ENCODE peak calls at places on chromosomes 1 and 21, in eight cellular contexts. U is tibial nerve; W is uterus; Y is right cardiac atrium; K is transverse colon; H is CD4-positive, CD25-positive, alpha-beta regulatory T cell; V is ovary; T is MG63. N is an unnamed sample.

GRCh38 chr1:153578490-153578889 is 12.8 kb upstream of the S100A2 start:
- DNase-seq in K (no peak), V (no peak), Y (no peak), U (no peak), H (no peak), W (no peak), T (no peak), N (no peak)

GRCh38 chr1:25246600-25247023 is 642 bp downstream of the RSRP1 start:
- DNase-seq in Y (peak; percentile 69), T (peak; percentile 40), W (peak; percentile 34), V (peak; percentile 68), K (peak; percentile 37), H (no peak), U (no peak), N (peak; percentile 17)

GRCh38 chr21:42722153-42722552 is 68.7 kb downstream of the PDE9A start:
- DNase-seq in U (no peak), Y (no peak), W (no peak), T (no peak), K (no peak), V (no peak), H (no peak), N (no peak)

GRCh38 chr1:119626841-119627240 is 21.2 kb downstream of the ZNF697 start:
- DNase-seq in K (no peak), V (no peak), T (no peak), U (no peak), H (no peak), W (peak; percentile 53), Y (no peak), N (no peak)

GRCh38 chr1:25871704-25872494 is 3.6 kb downstream of the PAQR7 start:
- DNase-seq in U (no peak), V (peak; percentile 45), Y (no peak), K (no peak), W (no peak), H (no peak), T (peak; percentile 61), N (no peak)

GRCh38 chr1:235015291-235015990 is 113.2 kb downstream of the TOMM20 start:
- DNase-seq in K (no peak), W (no peak), V (no peak), T (no peak), U (no peak), Y (no peak), H (peak; percentile 50), N (no peak)

GRCh38 chr21:41443562-41443961 is 17.5 kb downstream of the MX1 start:
- DNase-seq in Y (no peak), W (no peak), H (no peak), V (no peak), T (no peak), K (no peak), U (no peak), N (no peak)

GRCh38 chr1:22341791-22342605 is 109.7 kb upstream of the ZBTB40 start:
- DNase-seq in U (no peak), T (no peak), V (peak; percentile 54), W (peak; percentile 39), Y (peak; percentile 51), K (peak; percentile 17), H (no peak), N (no peak)

GRCh38 chr1:162710349-162710748 is 78.1 kb downstream of the DDR2 start:
- DNase-seq in V (no peak), W (no peak), H (no peak), K (no peak), U (no peak), T (no peak), Y (no peak), N (no peak)

GRCh38 chr1:40932004-40932403 is 47.5 kb upstream of the CTPS1 start:
- DNase-seq in K (no peak), V (no peak), U (no peak), H (no peak), Y (no peak), T (no peak), W (no peak), N (no peak)

GRCh38 chr1:60848583-60849188 is 233.7 kb upstream of the NFIA start:
- DNase-seq in W (no peak), K (no peak), U (no peak), V (no peak), H (peak; percentile 18), Y (no peak), T (no peak), N (no peak)

GRCh38 chr1:114561333-114561732 is 20.1 kb downstream of the BCAS2 start:
- DNase-seq in W (no peak), U (no peak), V (no peak), T (no peak), H (no peak), K (no peak), Y (no peak), N (no peak)

GRCh38 chr1:169782596-169782995 is 12.1 kb downstream of the METTL18 start:
- DNase-seq in K (no peak), U (no peak), H (no peak), Y (no peak), T (no peak), W (no peak), V (no peak), N (no peak)

GRCh38 chr21:33238565-33239255 is 9.0 kb downstream of the IFNAR2 start:
- DNase-seq in K (peak; percentile 31), Y (no peak), V (no peak), U (no peak), H (peak; percentile 84), T (no peak), W (no peak), N (no peak)

GRCh38 chr1:99749504-99749903 is 16.9 kb downstream of the FRRS1 start:
- DNase-seq in T (no peak), U (no peak), Y (no peak), K (no peak), H (no peak), W (no peak), V (no peak), N (no peak)

GRCh38 chr1:11719313-11720032 is 16.5 kb upstream of the AGTRAP start:
- DNase-seq in K (peak; percentile 88), H (peak; percentile 90), Y (peak; percentile 94), V (peak; percentile 87), U (peak; percentile 87), W (peak; percentile 82), T (peak; percentile 35), N (peak; percentile 71)

DNA sequence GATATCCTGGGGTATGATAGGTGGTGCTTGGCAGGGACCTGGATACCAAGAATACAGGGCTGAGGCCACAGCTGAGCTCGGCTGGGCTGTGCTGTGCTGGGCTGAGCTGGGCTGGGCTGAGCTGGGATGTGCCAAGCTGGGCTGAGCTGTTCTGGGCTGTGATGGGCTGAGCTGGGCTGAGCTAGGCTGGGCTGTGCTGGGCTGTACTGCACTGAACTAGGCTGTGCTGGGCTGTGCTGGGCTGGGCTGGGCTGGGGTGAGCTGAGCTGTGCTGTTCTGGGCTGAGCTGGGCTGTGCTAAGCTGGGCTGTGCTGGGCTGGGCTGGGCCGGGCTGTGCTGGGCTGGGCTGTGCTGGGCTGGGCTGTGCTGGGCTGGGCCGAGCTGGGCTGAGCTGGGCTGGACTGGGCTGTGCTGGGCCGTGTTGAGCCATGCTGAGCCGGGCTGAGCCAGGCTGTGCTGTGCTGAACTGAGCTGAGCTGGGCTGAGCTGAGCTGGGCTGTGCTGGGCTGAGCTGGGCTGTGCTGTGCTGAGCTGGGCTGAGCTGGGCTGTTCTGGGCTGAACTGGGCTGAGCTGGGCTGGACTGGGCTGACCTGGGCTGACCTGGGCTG is 94.7 kb upstream of the ACTRT2 start:
- DNase-seq in T (no peak), W (no peak), H (no peak), K (no peak), U (no peak), Y (no peak), V (no peak), N (no peak)
- H3K9me3 ChIP-seq in T (no peaks in the 10 kb centered on the region), W (no peaks in the 10 kb centered on the region), H (no peaks in the 10 kb centered on the region), K (no peaks in the 10 kb centered on the region), U (peaks cover 7% of the 10 kb centered on the region), Y (no peaks in the 10 kb centered on the region), V (no peaks in the 10 kb centered on the region), N (no peaks in the 10 kb centered on the region)

GRCh38 chr21:14012409-14012808 is 198.3 kb downstream of the LIPI start:
- DNase-seq in T (no peak), K (no peak), H (no peak), U (no peak), W (no peak), Y (no peak), V (no peak), N (no peak)
- H3K9me3 ChIP-seq in T (no peaks in the 10 kb centered on the region), K (no peaks in the 10 kb centered on the region), H (no peaks in the 10 kb centered on the region), U (no peaks in the 10 kb centered on the region), W (no peaks in the 10 kb centered on the region), Y (no peaks in the 10 kb centered on the region), V (no peaks in the 10 kb centered on the region), N (no peaks in the 10 kb centered on the region)

DNA sequence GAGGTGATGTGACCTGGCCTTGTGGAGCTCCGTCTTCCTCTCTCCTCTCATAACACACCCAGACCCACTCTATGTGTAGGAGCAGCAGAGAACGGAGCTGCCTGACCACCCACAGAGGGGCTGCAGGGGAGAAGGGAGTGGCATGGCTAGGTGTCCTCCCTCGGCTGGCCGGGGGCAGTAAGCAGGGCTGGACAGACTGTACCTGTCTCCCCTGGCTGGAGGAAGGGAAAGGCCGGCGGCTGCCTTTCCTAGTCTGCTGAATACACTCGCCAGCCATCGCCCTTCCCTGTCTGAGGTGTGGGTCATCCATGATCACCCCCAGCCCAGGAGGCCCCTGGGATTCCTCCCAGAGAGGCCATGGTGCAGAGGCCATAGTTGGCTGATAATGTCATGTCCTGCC is 187.2 kb upstream of the AJAP1 start:
- DNase-seq in H (no peak), Y (no peak), U (no peak), W (no peak), V (no peak), T (no peak), K (no peak), N (no peak)
- H3K9me3 ChIP-seq in H (no peaks in the 10 kb centered on the region), Y (no peaks in the 10 kb centered on the region), U (no peaks in the 10 kb centered on the region), W (no peaks in the 10 kb centered on the region), V (no peaks in the 10 kb centered on the region), T (no peaks in the 10 kb centered on the region), K (no peaks in the 10 kb centered on the region), N (no peaks in the 10 kb centered on the region)

GRCh38 chr21:34865922-34866271 is 183.2 kb downstream of the RUNX1 start:
- DNase-seq in U (no peak), K (peak; percentile 28), W (no peak), Y (no peak), H (peak; percentile 77), T (no peak), V (no peak), N (no peak)

GRCh38 chr21:34861302-34861701 is 187.8 kb downstream of the RUNX1 start:
- DNase-seq in W (no peak), K (no peak), H (no peak), V (no peak), U (no peak), T (no peak), Y (no peak), N (no peak)

GRCh38 chr21:34864370-34865209 is 184.5 kb downstream of the RUNX1 start:
- DNase-seq in Y (no peak), W (no peak), V (no peak), K (no peak), U (no peak), T (no peak), H (no peak), N (no peak)

GRCh38 chr21:34859976-34860653 is 189.0 kb downstream of the RUNX1 start:
- DNase-seq in T (no peak), V (no peak), U (no peak), W (no peak), Y (no peak), H (no peak), K (no peak), N (no peak)

DNA sequence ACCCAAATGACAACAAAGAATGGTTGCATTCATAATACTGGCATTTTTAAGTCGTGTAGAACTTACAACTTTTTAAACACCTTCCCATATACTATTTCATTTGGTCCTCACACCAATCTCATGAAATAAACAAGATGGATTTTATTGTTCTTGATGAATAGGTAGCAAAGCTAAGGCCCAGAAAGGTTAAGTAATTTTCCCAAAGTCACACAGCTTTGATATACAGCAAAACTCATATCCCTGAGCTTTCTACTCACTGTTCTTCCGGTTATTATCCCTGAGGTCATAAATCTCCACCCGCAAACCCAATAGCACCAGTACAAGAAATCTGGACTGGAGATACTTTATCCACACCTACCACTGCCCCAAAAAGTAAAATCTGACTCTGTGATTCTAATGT is 186.2 kb downstream of the RUNX1 start:
- DNase-seq in Y (no peak), H (no peak), V (no peak), U (no peak), W (no peak), K (no peak), T (no peak), N (no peak)
- H3K9me3 ChIP-seq in Y (no peaks in the 10 kb centered on the region), H (no peaks in the 10 kb centered on the region), V (no peaks in the 10 kb centered on the region), U (no peaks in the 10 kb centered on the region), W (no peaks in the 10 kb centered on the region), K (no peaks in the 10 kb centered on the region), T (no peaks in the 10 kb centered on the region), N (no peaks in the 10 kb centered on the region)